ENCODE peak calls at places on chromosomes 16 and 17, in seven cellular contexts. B is stimulated activated naive B cell treated with anti-CD40 and anti-IgM and Interleukin-4, amounts not matched to agents 10 μg/mL and 1 μg/mL and 100 μg/mL, for 72 hours; O is neural crest cell; W is stimulated activated CD8-positive, alpha-beta memory T cell treated with anti-CD3 and anti-CD28 coated beads, Interleukin-4, amount 100 ng/mL, for 1 hour; Z is BE2C; L is amygdala; P is endothelial cell. X is an unnamed sample.

GRCh38 chr17:7343250-7343649 is 6.9 kb downstream of the ACAP1 start:
- DNase-seq in W (no peak), O (no peak), L (no peak), B (no peak), P (no peak), Z (no peak), X (no peak)

GRCh38 chr17:6508026-6508425 is 48.3 kb downstream of the PITPNM3 start:
- DNase-seq in Z (no peak), L (no peak), P (no peak), B (no peak), O (no peak), W (no peak), X (no peak)

GRCh38 chr16:89343501-89344291 is 126.2 kb downstream of the ZNF778 start:
- DNase-seq in P (no peak), L (no peak), O (no peak), W (no peak), B (no peak), Z (no peak), X (no peak)

GRCh38 chr16:57538235-57538711 is 1.9 kb upstream of the CCDC102A start:
- DNase-seq in P (no peak), W (no peak), L (no peak), B (peak; percentile 48), O (no peak), Z (no peak), X (peak; percentile 23)

GRCh38 chr17:64459284-64459747 is 10.4 kb downstream of the MILR1 start:
- DNase-seq in P (no peak), W (no peak), O (no peak), B (no peak), L (no peak), Z (no peak), X (peak; percentile 27)

GRCh38 chr16:31090540-31090939 is 1.8 kb upstream of the PRSS53 start:
- DNase-seq in W (no peak), B (no peak), L (no peak), P (no peak), O (no peak), Z (no peak), X (no peak)

GRCh38 chr17:77445030-77445907 is 304.5 kb downstream of the SEC14L1 start:
- DNase-seq in W (no peak), O (no peak), Z (no peak), B (peak; percentile 79), L (no peak), P (no peak), X (peak; percentile 57)

GRCh38 chr17:17725853-17726720 is 44.8 kb downstream of the RAI1 start:
- DNase-seq in L (no peak), Z (no peak), B (no peak), P (no peak), O (no peak), W (no peak), X (no peak)

GRCh38 chr17:19753049-19753444 is 4.9 kb upstream of the ALDH3A1 start:
- DNase-seq in O (no peak), B (peak; percentile 19), L (peak; percentile 64), Z (no peak), P (no peak), W (no peak), X (peak; percentile 91)

GRCh38 chr17:31581491-31581890 is 190.0 kb downstream of the RAB11FIP4 start:
- DNase-seq in W (no peak), O (no peak), P (no peak), L (peak; percentile 62), B (no peak), Z (no peak), X (peak; percentile 64)

GRCh38 chr17:45144199-45145034 is 3.9 kb upstream of the HEXIM1 start:
- DNase-seq in O (no peak), L (no peak), Z (no peak), P (no peak), W (no peak), B (no peak), X (peak; percentile 54)

GRCh38 chr17:64461788-64462187 is 12.9 kb downstream of the MILR1 start:
- DNase-seq in W (no peak), B (no peak), Z (no peak), P (no peak), O (no peak), L (no peak), X (no peak)

GRCh38 chr16:69513180-69513966 is 52.4 kb upstream of the NFAT5 start:
- DNase-seq in O (no peak), Z (no peak), P (no peak), L (no peak), B (no peak), W (no peak), X (no peak)

GRCh38 chr17:57406131-57406980 is 150.0 kb downstream of the MSI2 start:
- DNase-seq in L (peak; percentile 82), O (peak; percentile 49), W (no peak), P (peak; percentile 11), Z (no peak), B (no peak), X (no peak)

GRCh38 chr16:72997141-72997542 is 50.8 kb downstream of the ZFHX3 start:
- DNase-seq in W (no peak), B (no peak), L (no peak), P (no peak), O (no peak), Z (no peak), X (peak; percentile 40)

GRCh38 chr17:17663160-17664072 is 17.8 kb upstream of the RAI1 start:
- DNase-seq in W (peak; percentile 71), P (peak; percentile 66), B (peak; percentile 63), Z (peak; percentile 85), L (peak; percentile 71), O (peak; percentile 61), X (peak; percentile 44)

GRCh38 chr17:81153340-81153803 is 11.9 kb upstream of the PVALEF start:
- DNase-seq in L (peak; percentile 91), W (no peak), B (no peak), O (no peak), P (no peak), Z (no peak), X (no peak)

GRCh38 chr16:23016372-23016771 is 132.9 kb downstream of the USP31 start:
- DNase-seq in L (no peak), O (no peak), Z (no peak), P (no peak), B (no peak), W (no peak), X (no peak)

GRCh38 chr16:85681255-85681654 is 7.5 kb downstream of the GINS2 start:
- DNase-seq in Z (no peak), P (no peak), B (no peak), O (no peak), L (no peak), W (no peak), X (no peak)

GRCh38 chr17:66432996-66433556 is 130.7 kb downstream of the PRKCA start:
- DNase-seq in L (no peak), O (no peak), B (no peak), P (no peak), Z (peak; percentile 86), W (no peak), X (no peak)

GRCh38 chr17:71741836-71742235 is 379.0 kb upstream of the SOX9 start:
- DNase-seq in P (no peak), B (no peak), L (no peak), Z (no peak), W (no peak), O (no peak), X (no peak)

GRCh38 chr17:32917081-32917480 is 10.9 kb upstream of the TMEM98 start:
- DNase-seq in O (no peak), P (no peak), L (no peak), W (no peak), B (no peak), Z (no peak), X (no peak)

GRCh38 chr16:55292491-55292890 is 31.5 kb upstream of the IRX6 start:
- DNase-seq in Z (no peak), W (no peak), O (no peak), P (no peak), B (no peak), L (no peak), X (no peak)

GRCh38 chr16:546909-547770 is 13.1 kb upstream of the PRR35 start:
- DNase-seq in B (peak; percentile 44), Z (peak; percentile 95), P (peak; percentile 61), L (no peak), W (no peak), O (peak; percentile 78), X (peak; percentile 78)